ENCODE peak calls at places on chromosomes 1 and 21, in nine cellular contexts. A, B, Q, V, F, E, L, C and H are unnamed samples.
A peak's percentile ranks its signal among the peaks of the same experiment; 100 is the strongest.

GRCh38 chr1:227901906-227902640 is 45.7 kb downstream of the WNT9A start:
- DNase-seq in B (peak; percentile 31), E (no peak), C (no peak), A (no peak), L (peak; percentile 21), Q (no peak), V (no peak), F (peak; percentile 42), H (peak; percentile 16)

GRCh38 chr1:101308935-101309333 is 72.1 kb downstream of the S1PR1 start:
- DNase-seq in B (no peak), Q (no peak), C (no peak), V (no peak), F (no peak), A (no peak), L (no peak), E (no peak), H (no peak)

GRCh38 chr21:45482899-45483821 is 59.1 kb downstream of the SLC19A1 start:
- DNase-seq in B (no peak), Q (no peak), C (no peak), L (no peak), A (no peak), E (no peak), F (no peak), V (peak; percentile 37), H (no peak)

GRCh38 chr1:206469933-206470691 is at the start of gene IKBKE:
- DNase-seq in A (peak; percentile 31), Q (peak; percentile 73), B (peak; percentile 58), L (peak; percentile 62), E (no peak), C (peak; percentile 46), F (peak; percentile 79), V (peak; percentile 29), H (peak; percentile 77)

GRCh38 chr1:27345272-27345671 is 3.5 kb downstream of the SYTL1 start:
- DNase-seq in F (no peak), C (no peak), Q (no peak), L (no peak), B (no peak), E (no peak), A (no peak), V (no peak), H (no peak)

GRCh38 chr1:94025383-94026340 is 95.3 kb downstream of the ABCA4 start:
- DNase-seq in A (peak; percentile 63), C (no peak), Q (peak; percentile 85), F (peak; percentile 90), L (peak; percentile 75), E (no peak), B (peak; percentile 56), V (no peak), H (peak; percentile 89)

GRCh38 chr1:55833452-55834160 is 618.4 kb upstream of the USP24 start:
- DNase-seq in C (no peak), B (peak; percentile 86), F (peak; percentile 49), L (peak; percentile 97), Q (peak; percentile 82), E (peak; percentile 74), V (no peak), A (peak; percentile 94), H (peak; percentile 75)

GRCh38 chr1:57319165-57319564 is 104.7 kb downstream of the DAB1 start:
- DNase-seq in C (no peak), L (peak; percentile 8), B (peak; percentile 23), A (no peak), V (no peak), E (peak; percentile 10), F (peak; percentile 16), Q (no peak), H (peak; percentile 18)

GRCh38 chr1:114986286-114986685 is 43.3 kb upstream of the TSHB start:
- DNase-seq in L (peak; percentile 26), V (no peak), A (peak; percentile 5), E (no peak), C (no peak), F (no peak), Q (no peak), B (no peak), H (peak; percentile 7)

GRCh38 chr21:42062543-42063022 is 8.5 kb upstream of the UMODL1 start:
- DNase-seq in A (no peak), V (peak; percentile 88), C (no peak), L (no peak), Q (no peak), F (peak; percentile 9), E (no peak), B (no peak), H (no peak)

GRCh38 chr21:42195378-42196031 is 23.4 kb upstream of the ABCG1 start:
- DNase-seq in V (no peak), B (no peak), F (peak; percentile 96), L (peak; percentile 16), A (no peak), Q (peak; percentile 74), E (no peak), C (no peak), H (peak; percentile 88)

GRCh38 chr1:89757532-89757931 is 63.3 kb upstream of the LRRC8D start:
- DNase-seq in L (no peak), B (no peak), E (no peak), A (no peak), C (no peak), V (peak; percentile 29), Q (peak; percentile 32), F (peak; percentile 49), H (peak; percentile 69)

GRCh38 chr1:108831225-108831624 is 25.7 kb downstream of the AKNAD1 start:
- DNase-seq in A (no peak), Q (peak; percentile 90), C (no peak), F (peak; percentile 76), L (peak; percentile 86), V (no peak), E (peak; percentile 18), B (peak; percentile 65), H (peak; percentile 93)

GRCh38 chr1:171613282-171613681 is 8.8 kb upstream of the MYOCOS start:
- DNase-seq in V (no peak), E (no peak), C (no peak), F (no peak), Q (no peak), A (no peak), B (no peak), L (no peak), H (no peak)

GRCh38 chr1:203036135-203036534 is 9.8 kb downstream of the PPFIA4 start:
- DNase-seq in E (no peak), F (no peak), V (no peak), A (no peak), C (no peak), L (peak; percentile 20), B (peak; percentile 16), Q (peak; percentile 32), H (no peak)

GRCh38 chr1:63408331-63408730 is 40.9 kb downstream of the ALG6 start:
- DNase-seq in E (no peak), V (no peak), Q (no peak), F (no peak), A (no peak), B (no peak), L (no peak), C (no peak), H (peak; percentile 4)

GRCh38 chr1:58727363-58727762 is 27.5 kb upstream of the MYSM1 start:
- DNase-seq in L (peak; percentile 85), F (peak; percentile 82), Q (peak; percentile 34), A (peak; percentile 52), V (no peak), B (peak; percentile 87), C (no peak), E (peak; percentile 74), H (peak; percentile 88)

DNA sequence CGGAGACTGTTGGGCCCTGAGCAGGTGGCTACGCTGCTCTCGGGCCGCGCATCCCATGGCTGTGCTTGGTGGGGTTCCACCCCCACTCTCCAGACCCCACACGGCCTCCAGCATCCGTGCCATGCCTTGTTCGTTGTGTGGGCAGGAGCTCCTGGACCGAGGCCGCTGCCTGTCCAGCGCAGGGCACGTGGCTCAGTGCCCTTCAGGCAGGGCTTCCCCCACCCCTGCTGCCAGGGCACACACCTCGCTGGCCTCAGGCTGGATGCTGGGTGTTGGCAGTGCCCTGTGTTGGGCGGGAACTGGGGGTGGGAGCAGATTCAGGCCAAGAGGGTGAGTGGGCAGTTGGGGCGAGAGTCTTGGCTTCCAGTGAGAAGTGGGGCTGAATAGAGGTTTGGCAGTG is 9.9 kb downstream of the PRKCZ start:
- DNase-seq in B (no peak), F (no peak), V (no peak), E (no peak), L (no peak), A (no peak), Q (no peak), C (no peak), H (no peak)
- H3K4me3 ChIP-seq in B (no peak overlapping the region), F (no peak overlapping the region), V (no peak overlapping the region), E (no peak overlapping the region), L (no peak overlapping the region), A (no peak overlapping the region), Q (no peak overlapping the region), C (no peak overlapping the region), H (no peak overlapping the region)

GRCh38 chr1:177631770-177632169 is 338.1 kb downstream of the SEC16B start:
- DNase-seq in F (no peak), Q (no peak), V (no peak), C (no peak), E (no peak), A (no peak), L (no peak), B (no peak), H (no peak)
- TF ChIP-seq CTCF in F (no peak), Q (no peak), V (no peak), C (no peak), E (no peak), A (no peak), L (no peak), B (no peak), H (no peak)

DNA sequence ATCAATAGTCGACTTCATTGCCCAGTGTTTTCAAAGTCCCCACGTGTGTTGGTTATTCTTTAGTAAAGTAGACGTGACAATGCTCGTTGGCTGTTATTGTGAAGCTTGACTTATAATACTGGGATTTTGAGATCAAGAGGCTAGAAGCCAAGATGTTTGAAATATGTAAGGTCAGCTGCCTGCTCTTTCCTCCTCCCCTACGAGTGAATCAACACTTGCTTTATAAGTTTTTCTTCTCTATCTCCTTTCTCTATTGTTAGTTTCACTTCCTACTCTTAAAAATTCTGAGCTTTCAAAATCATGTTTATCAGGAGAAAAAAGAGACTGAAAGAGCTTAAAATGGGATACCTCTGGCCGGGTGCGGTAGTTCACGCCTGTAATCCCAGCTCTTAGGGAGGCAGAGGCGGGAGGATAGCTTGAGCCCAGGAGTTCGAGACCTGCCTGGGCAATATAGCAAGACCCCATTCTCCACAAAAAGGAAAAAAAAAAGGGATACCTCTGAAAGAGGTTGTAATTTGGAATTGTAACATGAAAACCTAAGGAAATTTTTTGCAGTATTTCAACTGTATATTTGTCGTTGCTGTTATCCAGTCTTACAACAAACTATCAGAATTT is 72.0 kb downstream of the EPB41 start:
- DNase-seq in L (no peak), A (no peak), C (no peak), V (no peak), E (no peak), F (peak; percentile 26), B (no peak), Q (no peak), H (peak; percentile 16)
- H3K4me3 ChIP-seq in L (no peak overlapping the region), A (no peak overlapping the region), C (no peak overlapping the region), V (no peak overlapping the region), E (no peak overlapping the region), F (no peak overlapping the region), B (no peak overlapping the region), Q (no peak overlapping the region), H (no peak overlapping the region)

GRCh38 chr1:209797978-209798639 is 7.8 kb downstream of the IRF6 start:
- DNase-seq in L (peak; percentile 62), E (no peak), V (no peak), Q (no peak), A (no peak), C (no peak), B (peak; percentile 53), F (no peak), H (no peak)
- TF ChIP-seq CTCF in L (peak; percentile 16), E (no peak), V (no peak), Q (peak; percentile 10), A (peak; percentile 15), C (no peak), B (no peak), F (no peak), H (peak; percentile 3)